ENCODE peak calls at places on chromosomes 1 and 21, in five cellular contexts. One of them, this sample, is unnamed. For H3K36me3, the result is how much of the 10 kb centered on the place peaks cover.

GRCh38 chr21:26834181-26834945 is 10.8 kb downstream of the ADAMTS1 start:
- DNase-seq in heart left ventricle: no peak
- DNase-seq in esophagus squamous epithelium: no peak
- DNase-seq in lower lobe of right lung: no peak
- DNase-seq in CD8-positive, alpha-beta T cell: no peak
- DNase-seq in this sample: no peak

GRCh38 chr1:17117451-17118265 is 1.6 kb downstream of the PADI2 start:
- DNase-seq in lower lobe of right lung: no peak
- DNase-seq in CD8-positive, alpha-beta T cell: no peak
- DNase-seq in heart left ventricle: no peak
- DNase-seq in esophagus squamous epithelium: no peak
- DNase-seq in this sample: no peak

GRCh38 chr1:30888391-30888790 is 20.2 kb downstream of the SDC3 start:
- DNase-seq in lower lobe of right lung: no peak
- DNase-seq in heart left ventricle: peak
- DNase-seq in esophagus squamous epithelium: no peak
- DNase-seq in CD8-positive, alpha-beta T cell: no peak
- DNase-seq in this sample: peak

GRCh38 chr1:30857062-30857461 is 51.5 kb downstream of the SDC3 start:
- DNase-seq in CD8-positive, alpha-beta T cell: no peak
- DNase-seq in heart left ventricle: no peak
- DNase-seq in esophagus squamous epithelium: no peak
- DNase-seq in lower lobe of right lung: no peak
- DNase-seq in this sample: no peak

GRCh38 chr1:153543738-153544135 is 1.9 kb downstream of the S100A4 start:
- DNase-seq in heart left ventricle: no peak
- DNase-seq in esophagus squamous epithelium: no peak
- DNase-seq in CD8-positive, alpha-beta T cell: no peak
- DNase-seq in lower lobe of right lung: no peak
- DNase-seq in this sample: no peak

GRCh38 chr1:89998306-89998705 is 3.4 kb downstream of the ZNF326 start:
- DNase-seq in esophagus squamous epithelium: no peak
- DNase-seq in CD8-positive, alpha-beta T cell: no peak
- DNase-seq in lower lobe of right lung: no peak
- DNase-seq in heart left ventricle: no peak
- DNase-seq in this sample: no peak

GRCh38 chr21:24939288-24939687 is 668.0 kb downstream of the MRPL39 start:
- DNase-seq in CD8-positive, alpha-beta T cell: no peak
- DNase-seq in lower lobe of right lung: no peak
- DNase-seq in heart left ventricle: no peak
- DNase-seq in esophagus squamous epithelium: no peak
- DNase-seq in this sample: no peak

GRCh38 chr21:18164933-18165332 is 79.7 kb upstream of the CHODL start:
- DNase-seq in lower lobe of right lung: no peak
- DNase-seq in heart left ventricle: no peak
- DNase-seq in CD8-positive, alpha-beta T cell: no peak
- DNase-seq in esophagus squamous epithelium: no peak
- DNase-seq in this sample: no peak

GRCh38 chr1:24285231-24285630 is 33.9 kb upstream of the GRHL3 start:
- DNase-seq in CD8-positive, alpha-beta T cell: no peak
- DNase-seq in lower lobe of right lung: no peak
- DNase-seq in heart left ventricle: no peak
- DNase-seq in esophagus squamous epithelium: no peak
- DNase-seq in this sample: no peak

GRCh38 chr1:245019904-245020486 is 134.8 kb upstream of the KIF26B start:
- DNase-seq in heart left ventricle: no peak
- DNase-seq in lower lobe of right lung: no peak
- DNase-seq in CD8-positive, alpha-beta T cell: no peak
- DNase-seq in esophagus squamous epithelium: no peak
- DNase-seq in this sample: no peak

GRCh38 chr1:14443164-14443787 is 155.2 kb upstream of the KAZN start:
- DNase-seq in esophagus squamous epithelium: no peak
- DNase-seq in heart left ventricle: no peak
- DNase-seq in CD8-positive, alpha-beta T cell: no peak
- DNase-seq in lower lobe of right lung: no peak
- DNase-seq in this sample: no peak

GRCh38 chr1:201556841-201557571 is 18.1 kb downstream of the NAV1 start:
- DNase-seq in esophagus squamous epithelium: no peak
- DNase-seq in lower lobe of right lung: peak
- DNase-seq in heart left ventricle: no peak
- DNase-seq in CD8-positive, alpha-beta T cell: no peak
- DNase-seq in this sample: no peak

GRCh38 chr1:91006113-91006908 is 15.5 kb downstream of the ZNF644 start:
- DNase-seq in lower lobe of right lung: no peak
- DNase-seq in esophagus squamous epithelium: no peak
- DNase-seq in heart left ventricle: no peak
- DNase-seq in CD8-positive, alpha-beta T cell: no peak
- DNase-seq in this sample: no peak

GRCh38 chr1:235888119-235888643 is 21.5 kb upstream of the LYST start:
- DNase-seq in esophagus squamous epithelium: no peak
- DNase-seq in lower lobe of right lung: no peak
- DNase-seq in CD8-positive, alpha-beta T cell: peak
- DNase-seq in heart left ventricle: no peak
- DNase-seq in this sample: no peak

GRCh38 chr21:36859744-36860501 is 106.5 kb downstream of the HLCS start:
- DNase-seq in heart left ventricle: peak
- DNase-seq in CD8-positive, alpha-beta T cell: no peak
- DNase-seq in esophagus squamous epithelium: no peak
- DNase-seq in lower lobe of right lung: peak
- DNase-seq in this sample: peak

GRCh38 chr1:40762144-40762923 is 21.3 kb upstream of the KCNQ4 start:
- DNase-seq in esophagus squamous epithelium: no peak
- DNase-seq in heart left ventricle: no peak
- DNase-seq in lower lobe of right lung: no peak
- DNase-seq in CD8-positive, alpha-beta T cell: no peak
- DNase-seq in this sample: no peak

GRCh38 chr1:94285026-94285654 is 47.8 kb upstream of the ARHGAP29 start:
- DNase-seq in lower lobe of right lung: no peak
- DNase-seq in CD8-positive, alpha-beta T cell: no peak
- DNase-seq in heart left ventricle: no peak
- DNase-seq in esophagus squamous epithelium: no peak
- DNase-seq in this sample: no peak

GRCh38 chr1:27149084-27149483 is 5.8 kb downstream of the SLC9A1 start:
- DNase-seq in CD8-positive, alpha-beta T cell: no peak
- DNase-seq in heart left ventricle: no peak
- DNase-seq in esophagus squamous epithelium: no peak
- DNase-seq in lower lobe of right lung: no peak
- DNase-seq in this sample: no peak

GRCh38 chr1:241063281-241063680 is 293.7 kb downstream of the RGS7 start:
- DNase-seq in CD8-positive, alpha-beta T cell: no peak
- DNase-seq in esophagus squamous epithelium: no peak
- DNase-seq in lower lobe of right lung: no peak
- DNase-seq in heart left ventricle: no peak
- DNase-seq in this sample: no peak

GRCh38 chr1:240909701-240910457 is 297.9 kb upstream of the GREM2 start:
- DNase-seq in heart left ventricle: no peak
- DNase-seq in esophagus squamous epithelium: no peak
- DNase-seq in CD8-positive, alpha-beta T cell: no peak
- DNase-seq in lower lobe of right lung: no peak
- DNase-seq in this sample: no peak

GRCh38 chr1:60102691-60103090 is 29.1 kb upstream of the C1orf87 start:
- DNase-seq in CD8-positive, alpha-beta T cell: no peak
- DNase-seq in lower lobe of right lung: no peak
- DNase-seq in heart left ventricle: no peak
- DNase-seq in esophagus squamous epithelium: no peak
- DNase-seq in this sample: no peak

GRCh38 chr1:6386371-6386949 is 7.1 kb downstream of the ACOT7 start:
- DNase-seq in esophagus squamous epithelium: no peak
- DNase-seq in heart left ventricle: no peak
- DNase-seq in CD8-positive, alpha-beta T cell: no peak
- DNase-seq in lower lobe of right lung: no peak
- DNase-seq in this sample: no peak

GRCh38 chr1:166197597-166197996 is 30.8 kb upstream of the FAM78B start:
- DNase-seq in lower lobe of right lung: no peak
- DNase-seq in CD8-positive, alpha-beta T cell: no peak
- DNase-seq in heart left ventricle: no peak
- DNase-seq in esophagus squamous epithelium: no peak
- DNase-seq in this sample: no peak

GRCh38 chr21:29018540-29018939 is 609 bp downstream of the RWDD2B start:
- DNase-seq in CD8-positive, alpha-beta T cell: no peak
- DNase-seq in lower lobe of right lung: no peak
- DNase-seq in esophagus squamous epithelium: no peak
- DNase-seq in heart left ventricle: no peak
- DNase-seq in this sample: no peak

GRCh38 chr1:86155807-86156561 is 588 bp downstream of the COL24A1 start:
- DNase-seq in heart left ventricle: peak
- DNase-seq in lower lobe of right lung: peak
- DNase-seq in esophagus squamous epithelium: no peak
- DNase-seq in CD8-positive, alpha-beta T cell: no peak
- DNase-seq in this sample: peak

GRCh38 chr1:161820914-161821313 is 54.8 kb downstream of the ATF6 start:
- DNase-seq in esophagus squamous epithelium: no peak
- DNase-seq in lower lobe of right lung: no peak
- DNase-seq in CD8-positive, alpha-beta T cell: no peak
- DNase-seq in heart left ventricle: no peak
- DNase-seq in this sample: no peak

GRCh38 chr1:161825831-161826230 is 59.7 kb downstream of the ATF6 start:
- DNase-seq in heart left ventricle: no peak
- DNase-seq in lower lobe of right lung: no peak
- DNase-seq in CD8-positive, alpha-beta T cell: no peak
- DNase-seq in esophagus squamous epithelium: no peak
- DNase-seq in this sample: no peak

GRCh38 chr1:161827786-161828185 is 61.7 kb downstream of the ATF6 start:
- DNase-seq in CD8-positive, alpha-beta T cell: no peak
- DNase-seq in esophagus squamous epithelium: no peak
- DNase-seq in lower lobe of right lung: no peak
- DNase-seq in heart left ventricle: no peak
- DNase-seq in this sample: no peak

GRCh38 chr1:161826478-161826877 is 60.4 kb downstream of the ATF6 start:
- DNase-seq in lower lobe of right lung: no peak
- DNase-seq in esophagus squamous epithelium: no peak
- DNase-seq in heart left ventricle: no peak
- DNase-seq in CD8-positive, alpha-beta T cell: no peak
- DNase-seq in this sample: no peak

GRCh38 chr1:161824618-161825017 is 58.5 kb downstream of the ATF6 start:
- DNase-seq in lower lobe of right lung: no peak
- DNase-seq in CD8-positive, alpha-beta T cell: no peak
- DNase-seq in esophagus squamous epithelium: no peak
- DNase-seq in heart left ventricle: no peak
- DNase-seq in this sample: no peak
- H3K36me3 ChIP-seq in lower lobe of right lung: under half
- H3K36me3 ChIP-seq in CD8-positive, alpha-beta T cell: under half
- H3K36me3 ChIP-seq in esophagus squamous epithelium: under half
- H3K36me3 ChIP-seq in heart left ventricle: under half
- H3K36me3 ChIP-seq in this sample: under half

GRCh38 chr1:44037154-44037553 is 5.9 kb upstream of the SLC6A9 start:
- DNase-seq in heart left ventricle: no peak
- DNase-seq in CD8-positive, alpha-beta T cell: no peak
- DNase-seq in esophagus squamous epithelium: no peak
- DNase-seq in lower lobe of right lung: no peak
- DNase-seq in this sample: no peak

GRCh38 chr1:44034976-44035716 is 3.9 kb upstream of the SLC6A9 start:
- DNase-seq in heart left ventricle: no peak
- DNase-seq in CD8-positive, alpha-beta T cell: no peak
- DNase-seq in lower lobe of right lung: no peak
- DNase-seq in esophagus squamous epithelium: no peak
- DNase-seq in this sample: no peak

GRCh38 chr1:44034423-44034822 is 3.2 kb upstream of the SLC6A9 start:
- DNase-seq in lower lobe of right lung: no peak
- DNase-seq in esophagus squamous epithelium: no peak
- DNase-seq in CD8-positive, alpha-beta T cell: no peak
- DNase-seq in heart left ventricle: no peak
- DNase-seq in this sample: no peak

GRCh38 chr1:44036409-44037111 is 5.3 kb upstream of the SLC6A9 start:
- DNase-seq in heart left ventricle: peak
- DNase-seq in esophagus squamous epithelium: no peak
- DNase-seq in CD8-positive, alpha-beta T cell: peak
- DNase-seq in lower lobe of right lung: peak
- DNase-seq in this sample: peak

DNA sequence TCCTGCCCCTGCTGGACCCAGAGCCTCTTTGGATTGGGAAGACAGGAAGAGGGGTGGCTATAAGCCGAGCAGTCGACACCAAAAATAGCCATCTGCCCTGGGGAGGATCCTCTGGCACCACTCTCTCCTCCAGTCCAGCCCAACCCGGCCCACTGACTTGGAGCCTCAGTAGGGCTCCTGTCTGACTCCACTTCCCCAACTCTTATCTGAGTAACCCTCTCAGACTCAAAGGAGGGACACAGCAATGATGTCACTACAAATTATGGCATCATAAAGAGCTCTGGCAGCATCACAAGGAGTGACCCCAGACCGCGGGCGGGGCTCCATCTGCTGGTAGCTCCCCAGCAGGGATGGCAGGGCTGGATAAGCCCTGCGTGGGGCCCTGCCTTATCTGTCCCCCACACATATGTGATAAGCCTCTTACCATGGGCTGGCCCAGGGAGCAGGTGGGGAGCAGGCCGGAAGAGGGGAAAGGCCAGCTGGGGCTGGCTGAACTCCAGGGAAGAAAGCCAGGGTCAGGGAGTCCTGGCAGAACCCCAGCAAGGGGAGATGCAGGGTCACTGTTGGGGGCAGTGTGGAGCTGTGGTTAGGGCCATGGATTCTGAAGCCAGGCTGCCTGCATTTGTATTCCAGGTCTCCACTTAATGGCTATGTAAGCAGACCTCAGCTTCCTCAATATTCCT is 4.6 kb upstream of the SLC6A9 start:
- DNase-seq in esophagus squamous epithelium: no peak
- DNase-seq in lower lobe of right lung: no peak
- DNase-seq in CD8-positive, alpha-beta T cell: no peak
- DNase-seq in heart left ventricle: peak
- DNase-seq in this sample: peak
- TF ChIP-seq CTCF in esophagus squamous epithelium: no peak
- TF ChIP-seq CTCF in lower lobe of right lung: no peak
- TF ChIP-seq CTCF in CD8-positive, alpha-beta T cell: no peak
- TF ChIP-seq CTCF in heart left ventricle: no peak
- TF ChIP-seq CTCF in this sample: no peak

GRCh38 chr1:204401747-204402146 is 9.9 kb downstream of the PPP1R15B start:
- DNase-seq in CD8-positive, alpha-beta T cell: no peak
- DNase-seq in lower lobe of right lung: no peak
- DNase-seq in esophagus squamous epithelium: no peak
- DNase-seq in heart left ventricle: no peak
- DNase-seq in this sample: no peak
- H3K36me3 ChIP-seq in CD8-positive, alpha-beta T cell: under half
- H3K36me3 ChIP-seq in lower lobe of right lung: half or more
- H3K36me3 ChIP-seq in esophagus squamous epithelium: under half
- H3K36me3 ChIP-seq in heart left ventricle: half or more
- H3K36me3 ChIP-seq in this sample: half or more

GRCh38 chr1:186275818-186276217 is 99.2 kb downstream of the TPR start:
- DNase-seq in esophagus squamous epithelium: no peak
- DNase-seq in lower lobe of right lung: no peak
- DNase-seq in heart left ventricle: no peak
- DNase-seq in CD8-positive, alpha-beta T cell: no peak
- DNase-seq in this sample: no peak

GRCh38 chr1:186271032-186271431 is 104.0 kb downstream of the TPR start:
- DNase-seq in esophagus squamous epithelium: no peak
- DNase-seq in CD8-positive, alpha-beta T cell: no peak
- DNase-seq in heart left ventricle: no peak
- DNase-seq in lower lobe of right lung: no peak
- DNase-seq in this sample: no peak

DNA sequence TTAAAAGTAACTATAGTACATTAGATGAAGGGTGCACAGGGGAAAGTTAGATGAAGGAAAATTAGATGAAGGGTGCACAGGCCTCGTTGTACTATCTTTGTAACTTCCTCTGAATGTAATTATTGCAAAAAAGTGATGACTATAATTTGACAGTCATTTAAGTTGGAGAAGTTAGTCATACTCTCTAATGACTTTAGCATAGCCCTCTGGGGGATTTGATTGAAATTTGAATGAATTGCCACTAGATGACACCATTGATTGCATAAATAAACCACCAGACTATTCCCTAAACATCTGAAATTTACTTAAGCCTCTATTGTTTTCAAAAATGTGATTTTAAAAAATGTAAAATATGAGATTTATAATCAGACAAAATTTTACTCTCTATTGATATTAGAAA is 102.6 kb downstream of the TPR start:
- DNase-seq in esophagus squamous epithelium: no peak
- DNase-seq in CD8-positive, alpha-beta T cell: no peak
- DNase-seq in lower lobe of right lung: no peak
- DNase-seq in heart left ventricle: no peak
- DNase-seq in this sample: no peak
- TF ChIP-seq CTCF in esophagus squamous epithelium: no peak
- TF ChIP-seq CTCF in CD8-positive, alpha-beta T cell: peak
- TF ChIP-seq CTCF in lower lobe of right lung: no peak
- TF ChIP-seq CTCF in heart left ventricle: no peak
- TF ChIP-seq CTCF in this sample: no peak